ENCODE peak calls at places on chromosomes 1 and 21, in five cellular contexts. One of them, this sample, is unnamed.

GRCh38 chr1:228510101-228510850 is 23.1 kb downstream of the RNF187 start:
- DNase-seq in right lobe of liver: no peak
- DNase-seq in suprapubic skin: no peak
- DNase-seq in retinal pigment epithelial cell: no peak
- DNase-seq in ovary: no peak
- DNase-seq in this sample: no peak

GRCh38 chr1:59767119-59767518 is 47.6 kb upstream of the HOOK1 start:
- DNase-seq in suprapubic skin: no peak
- DNase-seq in right lobe of liver: no peak
- DNase-seq in retinal pigment epithelial cell: no peak
- DNase-seq in ovary: no peak
- DNase-seq in this sample: no peak

GRCh38 chr1:6519935-6520621 is 28.6 kb upstream of the PLEKHG5 start:
- DNase-seq in retinal pigment epithelial cell: peak; percentile 81
- DNase-seq in right lobe of liver: peak; percentile 64
- DNase-seq in ovary: peak; percentile 71
- DNase-seq in suprapubic skin: no peak
- DNase-seq in this sample: peak; percentile 24

GRCh38 chr1:20370628-20371200 is 80.0 kb downstream of the VWA5B1 start:
- DNase-seq in suprapubic skin: no peak
- DNase-seq in retinal pigment epithelial cell: no peak
- DNase-seq in ovary: no peak
- DNase-seq in right lobe of liver: no peak
- DNase-seq in this sample: no peak

GRCh38 chr1:82907313-82907712 is 1091.6 kb downstream of the TTLL7 start:
- DNase-seq in retinal pigment epithelial cell: no peak
- DNase-seq in suprapubic skin: no peak
- DNase-seq in right lobe of liver: no peak
- DNase-seq in ovary: no peak
- DNase-seq in this sample: no peak

GRCh38 chr1:8463144-8463927 is 145.4 kb downstream of the SLC45A1 start:
- DNase-seq in suprapubic skin: no peak
- DNase-seq in ovary: peak; percentile 43
- DNase-seq in retinal pigment epithelial cell: peak; percentile 33
- DNase-seq in right lobe of liver: no peak
- DNase-seq in this sample: no peak

GRCh38 chr1:198771562-198772153 is 132.8 kb downstream of the PTPRC start:
- DNase-seq in suprapubic skin: no peak
- DNase-seq in retinal pigment epithelial cell: no peak
- DNase-seq in right lobe of liver: no peak
- DNase-seq in ovary: no peak
- DNase-seq in this sample: no peak

GRCh38 chr1:5994713-5995621 is 2.7 kb upstream of the NPHP4 start:
- DNase-seq in retinal pigment epithelial cell: no peak
- DNase-seq in suprapubic skin: no peak
- DNase-seq in right lobe of liver: peak; percentile 47
- DNase-seq in ovary: no peak
- DNase-seq in this sample: no peak

GRCh38 chr21:42238185-42238934 is 19.4 kb downstream of the ABCG1 start:
- DNase-seq in suprapubic skin: no peak
- DNase-seq in ovary: no peak
- DNase-seq in right lobe of liver: no peak
- DNase-seq in retinal pigment epithelial cell: no peak
- DNase-seq in this sample: no peak

GRCh38 chr1:41525891-41526587 is 41.6 kb upstream of the EDN2 start:
- DNase-seq in ovary: no peak
- DNase-seq in suprapubic skin: no peak
- DNase-seq in retinal pigment epithelial cell: no peak
- DNase-seq in right lobe of liver: no peak
- DNase-seq in this sample: no peak

GRCh38 chr21:30620080-30620479 is 347 bp upstream of the KRTAP20-4 start:
- DNase-seq in ovary: no peak
- DNase-seq in suprapubic skin: no peak
- DNase-seq in retinal pigment epithelial cell: no peak
- DNase-seq in right lobe of liver: no peak
- DNase-seq in this sample: no peak

GRCh38 chr1:154870117-154870571 is at the start of gene KCNN3:
- DNase-seq in suprapubic skin: peak; percentile 92
- DNase-seq in retinal pigment epithelial cell: peak; percentile 61
- DNase-seq in right lobe of liver: peak; percentile 92
- DNase-seq in ovary: peak; percentile 89
- DNase-seq in this sample: no peak

GRCh38 chr21:43361493-43362296 is 65.2 kb downstream of the SIK1 start:
- DNase-seq in suprapubic skin: no peak
- DNase-seq in right lobe of liver: no peak
- DNase-seq in ovary: no peak
- DNase-seq in retinal pigment epithelial cell: no peak
- DNase-seq in this sample: peak; percentile 63

GRCh38 chr1:60171793-60172192 is 98.2 kb upstream of the C1orf87 start:
- DNase-seq in suprapubic skin: no peak
- DNase-seq in right lobe of liver: no peak
- DNase-seq in retinal pigment epithelial cell: no peak
- DNase-seq in ovary: no peak
- DNase-seq in this sample: peak; percentile 66

GRCh38 chr1:86430376-86430775 is 6.4 kb downstream of the CLCA2 start:
- DNase-seq in right lobe of liver: no peak
- DNase-seq in ovary: no peak
- DNase-seq in retinal pigment epithelial cell: no peak
- DNase-seq in suprapubic skin: no peak
- DNase-seq in this sample: no peak

GRCh38 chr1:8870118-8870517 is 8.4 kb downstream of the ENO1 start:
- DNase-seq in ovary: no peak
- DNase-seq in retinal pigment epithelial cell: no peak
- DNase-seq in right lobe of liver: no peak
- DNase-seq in suprapubic skin: no peak
- DNase-seq in this sample: no peak

GRCh38 chr21:38310619-38311018 is 53.8 kb downstream of the KCNJ15 start:
- DNase-seq in right lobe of liver: no peak
- DNase-seq in retinal pigment epithelial cell: no peak
- DNase-seq in suprapubic skin: no peak
- DNase-seq in ovary: no peak
- DNase-seq in this sample: no peak

GRCh38 chr1:56095924-56096655 is 483.3 kb downstream of the PLPP3 start:
- DNase-seq in suprapubic skin: no peak
- DNase-seq in right lobe of liver: no peak
- DNase-seq in ovary: no peak
- DNase-seq in retinal pigment epithelial cell: no peak
- DNase-seq in this sample: peak; percentile 95

GRCh38 chr1:165595561-165595960 is 35.5 kb upstream of the MGST3 start:
- DNase-seq in right lobe of liver: no peak
- DNase-seq in ovary: no peak
- DNase-seq in suprapubic skin: no peak
- DNase-seq in retinal pigment epithelial cell: no peak
- DNase-seq in this sample: no peak

GRCh38 chr1:27992271-27992670 is 32.5 kb downstream of the XKR8 start:
- DNase-seq in ovary: no peak
- DNase-seq in suprapubic skin: no peak
- DNase-seq in right lobe of liver: no peak
- DNase-seq in retinal pigment epithelial cell: no peak
- DNase-seq in this sample: no peak

GRCh38 chr1:234699795-234700665 is 90.1 kb upstream of the IRF2BP2 start:
- DNase-seq in ovary: no peak
- DNase-seq in right lobe of liver: no peak
- DNase-seq in suprapubic skin: no peak
- DNase-seq in retinal pigment epithelial cell: no peak
- DNase-seq in this sample: no peak

GRCh38 chr1:235069171-235069570 is 59.5 kb downstream of the TOMM20 start:
- DNase-seq in suprapubic skin: no peak
- DNase-seq in right lobe of liver: no peak
- DNase-seq in retinal pigment epithelial cell: no peak
- DNase-seq in ovary: no peak
- DNase-seq in this sample: no peak

GRCh38 chr1:22563671-22564612 is 653 bp downstream of the EPHA8 start:
- DNase-seq in right lobe of liver: no peak
- DNase-seq in suprapubic skin: no peak
- DNase-seq in retinal pigment epithelial cell: no peak
- DNase-seq in ovary: no peak
- DNase-seq in this sample: no peak

GRCh38 chr1:166307261-166308188 is 140.7 kb upstream of the FAM78B start:
- DNase-seq in suprapubic skin: no peak
- DNase-seq in right lobe of liver: no peak
- DNase-seq in retinal pigment epithelial cell: no peak
- DNase-seq in ovary: no peak
- DNase-seq in this sample: no peak

GRCh38 chr1:4175566-4176405 is 275.7 kb upstream of the C1orf174 start:
- DNase-seq in ovary: no peak
- DNase-seq in right lobe of liver: no peak
- DNase-seq in retinal pigment epithelial cell: no peak
- DNase-seq in suprapubic skin: peak; percentile 57
- DNase-seq in this sample: no peak

GRCh38 chr21:34834852-34835501 is 166.2 kb downstream of the CLIC6 start:
- DNase-seq in right lobe of liver: no peak
- DNase-seq in suprapubic skin: no peak
- DNase-seq in retinal pigment epithelial cell: no peak
- DNase-seq in ovary: no peak
- DNase-seq in this sample: no peak
- H3K4me3 ChIP-seq in right lobe of liver: no peak overlapping the region
- H3K4me3 ChIP-seq in suprapubic skin: no peak overlapping the region
- H3K4me3 ChIP-seq in retinal pigment epithelial cell: no peak overlapping the region
- H3K4me3 ChIP-seq in ovary: no peak overlapping the region
- H3K4me3 ChIP-seq in this sample: no peak overlapping the region

DNA sequence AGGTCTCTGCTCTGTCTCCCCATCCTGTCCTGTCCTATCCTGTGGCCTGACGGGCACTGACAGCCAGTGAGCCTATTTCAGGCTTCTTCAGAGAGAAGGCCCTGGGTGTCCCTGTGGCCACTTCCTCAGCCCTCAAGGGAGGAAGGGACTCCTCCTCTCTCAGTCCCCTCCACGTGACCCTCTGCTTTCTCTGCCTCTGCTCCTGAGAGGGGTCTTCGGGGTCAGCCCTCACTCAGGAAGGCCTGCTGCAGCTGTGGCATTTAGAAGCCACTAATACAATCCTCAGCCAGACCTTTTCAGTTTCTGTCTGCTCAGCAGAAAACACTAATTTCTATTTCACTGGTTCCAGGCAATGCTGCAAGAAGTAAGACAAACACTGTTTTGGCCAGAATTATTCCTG is 43.6 kb upstream of the ETV3 start:
- DNase-seq in retinal pigment epithelial cell: no peak
- DNase-seq in ovary: no peak
- DNase-seq in suprapubic skin: no peak
- DNase-seq in right lobe of liver: no peak
- DNase-seq in this sample: no peak
- H3K4me3 ChIP-seq in retinal pigment epithelial cell: no peak overlapping the region
- H3K4me3 ChIP-seq in ovary: no peak overlapping the region
- H3K4me3 ChIP-seq in suprapubic skin: no peak overlapping the region
- H3K4me3 ChIP-seq in right lobe of liver: no peak overlapping the region
- H3K4me3 ChIP-seq in this sample: no peak overlapping the region

GRCh38 chr1:160739098-160739511 is at the start of gene SLAMF7:
- DNase-seq in retinal pigment epithelial cell: no peak
- DNase-seq in ovary: no peak
- DNase-seq in suprapubic skin: no peak
- DNase-seq in right lobe of liver: no peak
- DNase-seq in this sample: no peak
- H3K4me3 ChIP-seq in retinal pigment epithelial cell: no peak within 1 kb of the TSS
- H3K4me3 ChIP-seq in ovary: no peak within 1 kb of the TSS
- H3K4me3 ChIP-seq in suprapubic skin: no peak within 1 kb of the TSS
- H3K4me3 ChIP-seq in right lobe of liver: no peak within 1 kb of the TSS
- H3K4me3 ChIP-seq in this sample: no peak within 1 kb of the TSS

DNA sequence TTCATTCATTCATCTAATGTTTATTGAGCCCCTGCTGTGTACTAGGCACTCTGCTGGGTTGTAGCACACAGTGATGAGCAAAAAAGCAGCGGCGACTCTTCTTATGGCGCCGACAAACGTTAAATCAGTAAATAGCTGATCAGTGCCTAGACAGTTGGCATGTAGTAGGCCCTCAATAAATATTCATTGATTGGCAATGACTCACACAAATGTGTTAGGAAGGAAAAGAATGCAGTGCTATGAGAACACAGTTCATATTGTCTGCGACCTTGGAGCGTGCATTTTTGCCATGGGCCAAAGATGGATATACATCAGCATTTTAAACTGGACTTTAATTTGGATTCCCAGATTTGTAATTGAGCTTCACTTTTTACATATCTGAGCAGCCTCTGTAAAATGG is 52.0 kb downstream of the PRDM2 start:
- DNase-seq in ovary: no peak
- DNase-seq in suprapubic skin: no peak
- DNase-seq in retinal pigment epithelial cell: no peak
- DNase-seq in right lobe of liver: no peak
- DNase-seq in this sample: no peak
- H3K4me3 ChIP-seq in ovary: no peak overlapping the region
- H3K4me3 ChIP-seq in suprapubic skin: peak overlapping the region; percentile 90
- H3K4me3 ChIP-seq in retinal pigment epithelial cell: no peak overlapping the region
- H3K4me3 ChIP-seq in right lobe of liver: no peak overlapping the region
- H3K4me3 ChIP-seq in this sample: no peak overlapping the region

GRCh38 chr1:67831850-67832513 is 1.3 kb downstream of the GNG12 start:
- DNase-seq in ovary: peak; percentile 54
- DNase-seq in right lobe of liver: peak; percentile 72
- DNase-seq in suprapubic skin: peak; percentile 81
- DNase-seq in retinal pigment epithelial cell: peak; percentile 28
- DNase-seq in this sample: no peak

GRCh38 chr1:67833595-67833926 is 294 bp upstream of the GNG12 start:
- DNase-seq in suprapubic skin: no peak
- DNase-seq in right lobe of liver: no peak
- DNase-seq in retinal pigment epithelial cell: no peak
- DNase-seq in ovary: no peak
- DNase-seq in this sample: no peak

GRCh38 chr1:67830226-67830625 is 3.0 kb downstream of the GNG12 start:
- DNase-seq in suprapubic skin: no peak
- DNase-seq in retinal pigment epithelial cell: no peak
- DNase-seq in right lobe of liver: no peak
- DNase-seq in ovary: no peak
- DNase-seq in this sample: no peak

GRCh38 chr1:67832737-67833594 is at the start of gene GNG12:
- DNase-seq in retinal pigment epithelial cell: peak; percentile 38
- DNase-seq in suprapubic skin: peak; percentile 85
- DNase-seq in ovary: peak; percentile 74
- DNase-seq in right lobe of liver: peak; percentile 82
- DNase-seq in this sample: no peak

GRCh38 chr1:67830928-67831596 is 2.2 kb downstream of the GNG12 start:
- DNase-seq in right lobe of liver: no peak
- DNase-seq in retinal pigment epithelial cell: no peak
- DNase-seq in ovary: no peak
- DNase-seq in suprapubic skin: no peak
- DNase-seq in this sample: no peak
- H3K4me3 ChIP-seq in right lobe of liver: peak overlapping the region; percentile 80
- H3K4me3 ChIP-seq in retinal pigment epithelial cell: peak overlapping the region; percentile 82
- H3K4me3 ChIP-seq in ovary: peak overlapping the region; percentile 75
- H3K4me3 ChIP-seq in suprapubic skin: peak overlapping the region; percentile 82
- H3K4me3 ChIP-seq in this sample: peak overlapping the region; percentile 80

GRCh38 chr1:243917177-243917862 is 67.3 kb upstream of the AKT3 start:
- DNase-seq in right lobe of liver: no peak
- DNase-seq in suprapubic skin: no peak
- DNase-seq in retinal pigment epithelial cell: peak; percentile 98
- DNase-seq in ovary: peak; percentile 31
- DNase-seq in this sample: peak; percentile 38

GRCh38 chr1:243916160-243916559 is 66.1 kb upstream of the AKT3 start:
- DNase-seq in retinal pigment epithelial cell: no peak
- DNase-seq in suprapubic skin: no peak
- DNase-seq in ovary: no peak
- DNase-seq in right lobe of liver: no peak
- DNase-seq in this sample: no peak

GRCh38 chr1:243921113-243921512 is 71.1 kb upstream of the AKT3 start:
- DNase-seq in right lobe of liver: no peak
- DNase-seq in suprapubic skin: no peak
- DNase-seq in retinal pigment epithelial cell: no peak
- DNase-seq in ovary: no peak
- DNase-seq in this sample: no peak

GRCh38 chr1:243923292-243924171 is 73.5 kb upstream of the AKT3 start:
- DNase-seq in suprapubic skin: no peak
- DNase-seq in retinal pigment epithelial cell: no peak
- DNase-seq in right lobe of liver: no peak
- DNase-seq in ovary: no peak
- DNase-seq in this sample: no peak

GRCh38 chr1:243917863-243918565 is 68.0 kb upstream of the AKT3 start:
- DNase-seq in ovary: no peak
- DNase-seq in retinal pigment epithelial cell: no peak
- DNase-seq in right lobe of liver: no peak
- DNase-seq in suprapubic skin: no peak
- DNase-seq in this sample: no peak
- H3K4me3 ChIP-seq in ovary: peak overlapping the region; percentile 49
- H3K4me3 ChIP-seq in retinal pigment epithelial cell: peak overlapping the region; percentile 55
- H3K4me3 ChIP-seq in right lobe of liver: peak overlapping the region; percentile 36
- H3K4me3 ChIP-seq in suprapubic skin: peak overlapping the region; percentile 47
- H3K4me3 ChIP-seq in this sample: peak overlapping the region; percentile 57

This sample was measured in AG04449.